ENCODE peak calls at places on chromosome 3, in eight cellular contexts. M is RCC 7860; W is CD4-positive, alpha-beta memory T cell; K is left cardiac atrium; P is astrocyte of the cerebellum; I is activated CD8-positive, alpha-beta memory T cell treated with anti-CD3 and anti-CD28 coated beads for 4 hours; D is EL; N is cerebellar cortex. A is an unnamed sample.

GRCh38 chr3:71127463-71128243 is 455.9 kb downstream of the FOXP1 start:
- DNase-seq in D (no peak), W (peak), I (peak), P (no peak), K (no peak), N (no peak), M (peak), A (no peak)

GRCh38 chr3:36457667-36458066 is 77.4 kb downstream of the STAC start:
- DNase-seq in W (no peak), I (no peak), K (no peak), N (no peak), M (no peak), P (no peak), D (no peak), A (no peak)

GRCh38 chr3:56494679-56495322 is 26.5 kb upstream of the ERC2 start:
- DNase-seq in I (peak), M (peak), W (peak), K (peak), P (peak), N (peak), D (peak), A (peak)

GRCh38 chr3:183443395-183444132 is 15.1 kb upstream of the MCF2L2 start:
- DNase-seq in I (no peak), N (no peak), D (no peak), P (no peak), K (no peak), W (no peak), M (no peak), A (no peak)

GRCh38 chr3:13141991-13142412 is 68.8 kb upstream of the IQSEC1 start:
- DNase-seq in N (no peak), D (peak), M (no peak), K (no peak), P (peak), W (no peak), I (no peak), A (no peak)

GRCh38 chr3:134929976-134930375 is 134.9 kb downstream of the EPHB1 start:
- DNase-seq in W (no peak), I (no peak), D (no peak), K (no peak), M (no peak), P (no peak), N (no peak), A (no peak)

GRCh38 chr3:13879102-13879945 is 547 bp downstream of the WNT7A start:
- DNase-seq in P (no peak), K (no peak), N (no peak), W (no peak), I (no peak), M (no peak), D (no peak), A (no peak)

GRCh38 chr3:15768421-15769255 is 29.1 kb downstream of the ANKRD28 start:
- DNase-seq in I (no peak), D (peak), W (no peak), P (peak), N (peak), M (peak), K (no peak), A (no peak)

GRCh38 chr3:192831111-192831644 is 86.5 kb downstream of the MB21D2 start:
- DNase-seq in P (peak), K (no peak), M (peak), I (no peak), N (no peak), W (no peak), D (peak), A (no peak)

A was measured in activated naive CD8-positive, alpha-beta T cell treated with anti-CD3 and anti-CD28 coated beads, Interleukin-2, amount 50 U/mL, for 16 hours.